ENCODE peak calls at places on chromosomes 6 and 20, in five cellular contexts. Q, C, Z, E and S are unnamed samples.

GRCh38 chr6:12334524-12335130 is 44.5 kb downstream of the EDN1 start:
- DNase-seq in Q (no peak), C (no peak), Z (no peak), E (no peak), S (no peak)

GRCh38 chr20:18011482-18011881 is 42.7 kb downstream of the MGME1 start:
- DNase-seq in Q (no peak), C (no peak), Z (no peak), E (no peak), S (no peak)

GRCh38 chr6:144345451-144345850 is 60.3 kb downstream of the UTRN start:
- DNase-seq in Q (no peak), C (no peak), Z (no peak), E (no peak), S (no peak)

GRCh38 chr6:140988780-140989179 is 1143.9 kb upstream of the GJE1 start:
- DNase-seq in Q (no peak), C (no peak), Z (no peak), E (no peak), S (no peak)

GRCh38 chr6:30411515-30412207 is 66.7 kb downstream of the RPP21 start:
- DNase-seq in Q (peak), C (peak), Z (peak), E (peak), S (peak)

GRCh38 chr20:2022163-2022562 is 28.3 kb upstream of the PDYN start:
- DNase-seq in Q (no peak), C (no peak), Z (no peak), E (no peak), S (no peak)

GRCh38 chr20:48603116-48603818 is 224.5 kb downstream of the PREX1 start:
- DNase-seq in Q (no peak), C (no peak), Z (no peak), E (no peak), S (no peak)

GRCh38 chr6:125818225-125818657 is 27.5 kb downstream of the NCOA7 start:
- DNase-seq in Q (no peak), C (no peak), Z (no peak), E (no peak), S (no peak)

GRCh38 chr20:21053002-21053762 is 53.0 kb downstream of the LINC00237 start:
- DNase-seq in Q (no peak), C (no peak), Z (no peak), E (no peak), S (no peak)

GRCh38 chr6:118284736-118285360 is 263.2 kb upstream of the PLN start:
- DNase-seq in Q (no peak), C (no peak), Z (no peak), E (no peak), S (no peak)

GRCh38 chr20:37396520-37397075 is 50.7 kb downstream of the SRC start:
- DNase-seq in Q (no peak), C (no peak), Z (no peak), E (no peak), S (no peak)

GRCh38 chr6:150494236-150494635 is 105.4 kb upstream of the PLEKHG1 start:
- DNase-seq in Q (no peak), C (no peak), Z (no peak), E (no peak), S (no peak)

GRCh38 chr20:32737371-32738223 is 5.7 kb downstream of the COMMD7 start:
- DNase-seq in Q (no peak), C (peak), Z (peak), E (no peak), S (no peak)

GRCh38 chr6:168410035-168410434 is 30.9 kb upstream of the SMOC2 start:
- DNase-seq in Q (no peak), C (no peak), Z (no peak), E (no peak), S (no peak)

GRCh38 chr6:116876107-116876506 is 935 bp upstream of the RFX6 start:
- DNase-seq in Q (no peak), C (no peak), Z (no peak), E (no peak), S (no peak)

GRCh38 chr6:40160826-40161225 is 226.6 kb upstream of the MOCS1 start:
- DNase-seq in Q (no peak), C (no peak), Z (no peak), E (no peak), S (no peak)

GRCh38 chr20:61387204-61387958 is 135.3 kb downstream of the CDH4 start:
- DNase-seq in Q (peak), C (peak), Z (peak), E (no peak), S (no peak)

GRCh38 chr6:78875505-78875904 is 8.2 kb downstream of the IRAK1BP1 start:
- DNase-seq in Q (no peak), C (no peak), Z (no peak), E (no peak), S (no peak)

GRCh38 chr20:63652192-63652980 is 838 bp downstream of the STMN3 start:
- DNase-seq in Q (no peak), C (no peak), Z (no peak), E (no peak), S (no peak)

GRCh38 chr20:35318502-35319157 is 26.4 kb upstream of the FAM83C start:
- DNase-seq in Q (no peak), C (peak), Z (peak), E (no peak), S (no peak)

GRCh38 chr20:63501818-63502670 is 3.2 kb upstream of the EEF1A2 start:
- DNase-seq in Q (peak), C (no peak), Z (no peak), E (no peak), S (no peak)

GRCh38 chr20:40186826-40187225 is 502.2 kb downstream of the MAFB start:
- DNase-seq in Q (no peak), C (no peak), Z (no peak), E (no peak), S (no peak)

GRCh38 chr6:170074907-170075306 is 216.0 kb downstream of the DLL1 start:
- DNase-seq in Q (no peak), C (no peak), Z (no peak), E (no peak), S (no peak)

GRCh38 chr20:38138086-38138777 is 26.8 kb downstream of the TGM2 start:
- DNase-seq in Q (no peak), C (no peak), Z (no peak), E (no peak), S (no peak)

GRCh38 chr6:170376386-170377084 is 70.0 kb downstream of the FAM120B start:
- DNase-seq in Q (no peak), C (no peak), Z (no peak), E (no peak), S (no peak)

GRCh38 chr20:37734228-37734980 is 40.6 kb downstream of the CTNNBL1 start:
- DNase-seq in Q (no peak), C (peak), Z (peak), E (no peak), S (no peak)

GRCh38 chr20:50921783-50922501 is 9.3 kb downstream of the ADNP start:
- DNase-seq in Q (no peak), C (no peak), Z (no peak), E (no peak), S (no peak)

GRCh38 chr6:151098166-151098565 is 141.6 kb upstream of the AKAP12 start:
- DNase-seq in Q (no peak), C (peak), Z (no peak), E (no peak), S (no peak)

GRCh38 chr6:82072771-82073170 is 174.8 kb downstream of the IBTK start:
- DNase-seq in Q (no peak), C (peak), Z (peak), E (no peak), S (no peak)

GRCh38 chr20:8251201-8251575 is 119.1 kb downstream of the PLCB1 start:
- DNase-seq in Q (no peak), C (no peak), Z (no peak), E (no peak), S (no peak)

GRCh38 chr6:14105547-14105946 is 12.0 kb upstream of the CD83 start:
- DNase-seq in Q (no peak), C (no peak), Z (no peak), E (no peak), S (no peak)

GRCh38 chr20:18739785-18740184 is 73.8 kb upstream of the SCP2D1 start:
- DNase-seq in Q (peak), C (peak), Z (peak), E (no peak), S (no peak)

GRCh38 chr6:52724041-52724405 is 39.3 kb downstream of the GSTA2 start:
- DNase-seq in Q (no peak), C (peak), Z (no peak), E (no peak), S (peak)

GRCh38 chr6:52724406-52725121 is 38.7 kb downstream of the GSTA2 start:
- DNase-seq in Q (peak), C (no peak), Z (peak), E (peak), S (peak)

GRCh38 chr6:52718535-52718934 is 44.7 kb downstream of the GSTA2 start:
- DNase-seq in Q (no peak), C (peak), Z (no peak), E (no peak), S (no peak)

GRCh38 chr6:52725133-52725529 is 38.1 kb downstream of the GSTA2 start:
- DNase-seq in Q (no peak), C (no peak), Z (no peak), E (no peak), S (peak)

GRCh38 chr6:52720301-52720700 is 43.0 kb downstream of the GSTA2 start:
- DNase-seq in Q (no peak), C (no peak), Z (no peak), E (no peak), S (no peak)
- H3K27ac ChIP-seq in Q (no peak), C (no peak), Z (no peak), E (no peak), S (no peak)

GRCh38 chr6:52573295-52573694 is 3.6 kb downstream of the TRAM2 start:
- DNase-seq in Q (no peak), C (no peak), Z (no peak), E (no peak), S (no peak)
- TF ChIP-seq CTCF in Q (no peak), C (no peak), Z (peak), E (no peak), S (no peak)

GRCh38 chr6:28158318-28158717 is 16.6 kb downstream of the ZKSCAN8 start:
- DNase-seq in Q (no peak), C (no peak), Z (no peak), E (no peak), S (no peak)
- H3K4me3 ChIP-seq in Q (no peak), C (no peak), Z (no peak), E (no peak), S (no peak)

GRCh38 chr20:54070187-54070987 is at the start of gene BCAS1:
- DNase-seq in Q (no peak), C (no peak), Z (no peak), E (no peak), S (no peak)
- H3K27ac ChIP-seq in Q (no peak), C (no peak), Z (no peak), E (no peak), S (no peak)